ENCODE peak calls at places on chromosomes 12 and 14, in ten cellular contexts. Z is stomach, R is cardiac muscle cell, G is Peyer's patch, Y is left ventricle myocardium inferior, T is body of pancreas, V is aorta, P is dorsolateral prefrontal cortex, A is uterus, H is caudate nucleus. B is an unnamed sample.

GRCh38 chr12:99600388-99600787 is 47.2 kb upstream of the GARIN6 start:
- DNase-seq in A (no peak), H (no peak), P (no peak), G (no peak), T (no peak), Z (no peak), R (no peak), V (no peak), Y (no peak), B (no peak)

GRCh38 chr12:127903146-127903545 is 363.8 kb upstream of the TMEM132C start:
- DNase-seq in P (no peak), T (no peak), Y (no peak), R (peak), V (no peak), Z (no peak), G (no peak), H (no peak), A (no peak), B (no peak)

GRCh38 chr12:67482751-67483661 is 165.5 kb upstream of the DYRK2 start:
- DNase-seq in H (no peak), V (peak), Z (peak), Y (peak), A (peak), G (no peak), T (peak), P (peak), R (peak), B (peak)

GRCh38 chr12:113222730-113223531 is 1.7 kb downstream of the TPCN1 start:
- DNase-seq in R (no peak), Z (peak), G (peak), Y (peak), H (peak), V (peak), A (peak), P (no peak), T (peak), B (peak)

GRCh38 chr12:48110691-48111315 is 4.9 kb upstream of the SENP1 start:
- DNase-seq in T (no peak), A (no peak), Z (no peak), R (no peak), H (no peak), Y (no peak), V (no peak), G (no peak), P (no peak), B (no peak)

GRCh38 chr14:36394593-36394992 is 74.2 kb upstream of the MBIP start:
- DNase-seq in V (no peak), R (peak), Z (no peak), P (no peak), G (no peak), T (no peak), H (no peak), Y (no peak), A (no peak), B (no peak)

GRCh38 chr14:59060841-59061240 is 127.6 kb upstream of the DAAM1 start:
- DNase-seq in A (no peak), Z (no peak), Y (no peak), V (no peak), G (no peak), H (no peak), R (no peak), P (no peak), T (no peak), B (no peak)

GRCh38 chr14:68084256-68084655 is 264.7 kb downstream of the RAD51B start:
- DNase-seq in Y (no peak), R (peak), V (no peak), Z (no peak), A (no peak), P (no peak), T (no peak), G (no peak), H (no peak), B (no peak)

GRCh38 chr12:32083489-32083888 is 23.2 kb upstream of the BICD1 start:
- DNase-seq in A (no peak), Z (no peak), R (no peak), Y (no peak), P (no peak), G (no peak), V (no peak), T (no peak), H (no peak), B (no peak)

GRCh38 chr14:52076334-52076733 is 7.5 kb upstream of the NID2 start:
- DNase-seq in Y (no peak), T (no peak), H (no peak), V (peak), A (no peak), P (no peak), G (no peak), Z (no peak), R (no peak), B (no peak)

GRCh38 chr12:22715254-22715653 is 90.3 kb downstream of the ETNK1 start:
- DNase-seq in A (no peak), H (no peak), Z (no peak), V (no peak), P (no peak), R (no peak), T (no peak), G (no peak), Y (no peak), B (no peak)

DNA sequence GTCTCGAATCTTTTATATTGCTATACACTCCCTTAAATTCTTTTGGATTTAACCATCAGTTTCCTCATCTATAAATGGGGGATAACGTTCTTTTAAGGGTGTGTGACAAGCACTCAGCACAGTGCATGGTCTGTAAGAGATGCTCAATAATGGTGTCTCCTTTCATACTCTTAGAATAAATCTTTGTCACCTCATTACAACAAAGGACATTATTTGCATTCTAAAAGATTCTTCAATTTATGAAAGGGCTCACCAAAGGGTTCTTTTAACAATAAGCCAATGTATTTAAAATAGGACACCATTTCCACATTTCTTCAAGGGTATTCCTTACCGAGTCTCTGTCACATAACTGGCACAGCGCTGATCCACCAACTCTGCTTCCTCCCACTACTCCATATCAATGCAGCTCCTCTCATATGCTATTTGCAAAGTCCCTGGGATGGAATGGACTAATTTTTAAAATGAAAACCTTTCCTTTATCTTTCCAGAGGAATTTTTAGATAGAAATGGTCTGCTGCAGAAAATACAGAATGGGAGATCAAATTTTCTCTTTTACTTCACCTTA is 29.2 kb upstream of the RIC8B start:
- DNase-seq in H (no peak), V (no peak), A (no peak), T (no peak), Z (no peak), Y (no peak), R (no peak), P (no peak), G (no peak), B (no peak)
- H3K27ac ChIP-seq in H (peak), V (no peak), A (no peak), T (no peak), Z (no peak), Y (no peak), R (no peak), P (no peak), G (no peak), B (no peak)

DNA sequence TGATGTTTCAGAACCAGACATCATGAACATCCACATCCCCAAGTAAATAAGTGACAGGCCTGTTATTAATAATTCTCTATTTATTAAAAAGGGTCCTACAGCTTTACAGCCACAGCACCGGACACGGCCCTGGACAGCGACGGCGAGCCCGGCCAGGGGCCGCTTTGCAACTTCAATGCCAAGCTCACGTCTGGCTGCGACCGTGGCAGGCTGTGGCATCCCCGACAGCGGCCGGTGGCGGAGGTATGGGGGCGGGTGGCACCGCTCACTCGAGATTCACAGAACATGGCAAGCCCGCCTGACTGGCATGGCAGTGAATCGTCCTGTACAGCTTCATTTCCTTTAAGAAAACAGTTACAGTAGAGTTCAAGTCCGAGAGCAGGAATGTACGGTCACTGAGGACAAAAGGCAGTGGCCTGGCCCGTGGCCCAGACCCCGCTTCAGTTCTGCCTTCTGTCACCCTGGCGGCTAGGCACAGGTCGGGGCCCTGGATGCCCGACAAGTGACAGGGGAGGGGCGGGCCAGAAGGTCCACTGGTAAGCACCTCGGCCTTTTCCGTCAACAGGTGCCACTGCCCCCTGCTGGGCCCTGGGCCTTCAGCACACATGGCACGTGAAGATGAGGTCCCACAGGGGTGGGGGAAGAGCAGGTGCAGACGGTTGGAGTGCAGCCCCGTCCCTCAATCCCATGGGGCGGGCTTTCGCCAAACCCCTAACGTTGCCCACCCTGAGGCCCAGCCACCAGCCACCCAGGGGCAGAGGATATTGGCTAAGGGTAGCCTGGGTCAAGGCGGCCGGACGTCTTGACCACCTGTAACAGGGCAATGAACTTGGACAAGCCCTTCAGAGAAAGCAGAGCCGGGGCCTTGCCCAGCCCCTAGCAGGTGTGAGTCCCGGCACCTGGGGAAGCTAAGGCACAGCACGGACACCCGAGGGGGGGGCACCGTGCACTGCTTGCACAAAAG is 30.3 kb downstream of the HIP1R start:
- DNase-seq in H (no peak), V (peak), Z (peak), R (peak), P (peak), G (peak), A (no peak), Y (peak), T (peak), B (no peak)
- H3K27ac ChIP-seq in H (peak), V (no peak), Z (peak), R (no peak), P (peak), G (peak), A (no peak), Y (peak), T (peak), B (no peak)

GRCh38 chr14:50932159-50932558 is 12.1 kb downstream of the PYGL start:
- DNase-seq in H (no peak), Z (no peak), Y (no peak), G (no peak), P (no peak), T (no peak), A (no peak), R (no peak), V (no peak), B (no peak)
- H3K27ac ChIP-seq in H (no peak), Z (no peak), Y (no peak), G (no peak), P (peak), T (no peak), A (no peak), R (no peak), V (no peak), B (no peak)

GRCh38 chr12:24045816-24046257 is 96.4 kb upstream of the SOX5 start:
- DNase-seq in H (no peak), A (no peak), Y (no peak), R (no peak), P (no peak), Z (no peak), G (no peak), V (no peak), T (no peak), B (no peak)
- H3K27ac ChIP-seq in H (no peak), A (no peak), Y (no peak), R (no peak), P (no peak), Z (no peak), G (no peak), V (no peak), T (no peak), B (no peak)

B was measured in naive thymus-derived CD4-positive, alpha-beta T cell.